ENCODE peak calls at places on chromosomes 3 and 15, in nine cellular contexts. One of them, this sample, is unnamed. For H3K4me1, the result is how much of the 10 kb centered on the place peaks cover.

GRCh38 chr15:101455291-101455916 is 34.1 kb downstream of the PCSK6 start:
- DNase-seq in MM.1S: no peak
- DNase-seq in hepatocyte: no peak
- DNase-seq in HCT116: no peak
- DNase-seq in OCI-LY7: no peak
- DNase-seq in neural progenitor cell: no peak
- DNase-seq in SK-N-SH: peak
- DNase-seq in PC-3: no peak
- DNase-seq in GM23338: no peak
- DNase-seq in this sample: peak

GRCh38 chr3:16067837-16068471 is 106.5 kb upstream of the GALNT15 start:
- DNase-seq in SK-N-SH: peak
- DNase-seq in MM.1S: no peak
- DNase-seq in PC-3: peak
- DNase-seq in OCI-LY7: no peak
- DNase-seq in GM23338: no peak
- DNase-seq in HCT116: no peak
- DNase-seq in hepatocyte: no peak
- DNase-seq in neural progenitor cell: no peak
- DNase-seq in this sample: peak

GRCh38 chr3:138850151-138850550 is 15.4 kb upstream of the PIK3CB start:
- DNase-seq in HCT116: no peak
- DNase-seq in hepatocyte: peak
- DNase-seq in PC-3: no peak
- DNase-seq in GM23338: no peak
- DNase-seq in OCI-LY7: no peak
- DNase-seq in SK-N-SH: no peak
- DNase-seq in neural progenitor cell: no peak
- DNase-seq in MM.1S: no peak
- DNase-seq in this sample: peak

GRCh38 chr3:128555098-128555825 is 62.3 kb upstream of the GATA2 start:
- DNase-seq in hepatocyte: no peak
- DNase-seq in PC-3: no peak
- DNase-seq in GM23338: peak
- DNase-seq in OCI-LY7: no peak
- DNase-seq in SK-N-SH: peak
- DNase-seq in neural progenitor cell: peak
- DNase-seq in HCT116: no peak
- DNase-seq in MM.1S: no peak
- DNase-seq in this sample: no peak

GRCh38 chr3:192887047-192887446 is 30.6 kb downstream of the MB21D2 start:
- DNase-seq in MM.1S: no peak
- DNase-seq in OCI-LY7: no peak
- DNase-seq in hepatocyte: peak
- DNase-seq in SK-N-SH: no peak
- DNase-seq in neural progenitor cell: no peak
- DNase-seq in GM23338: no peak
- DNase-seq in PC-3: peak
- DNase-seq in HCT116: peak
- DNase-seq in this sample: no peak

GRCh38 chr3:159884661-159885402 is 103.8 kb upstream of the IL12A start:
- DNase-seq in PC-3: peak
- DNase-seq in MM.1S: peak
- DNase-seq in GM23338: peak
- DNase-seq in neural progenitor cell: peak
- DNase-seq in HCT116: no peak
- DNase-seq in hepatocyte: peak
- DNase-seq in SK-N-SH: peak
- DNase-seq in OCI-LY7: peak
- DNase-seq in this sample: peak

GRCh38 chr3:108234387-108234957 is 12.2 kb upstream of the IFT57 start:
- DNase-seq in MM.1S: no peak
- DNase-seq in HCT116: no peak
- DNase-seq in PC-3: no peak
- DNase-seq in neural progenitor cell: no peak
- DNase-seq in OCI-LY7: no peak
- DNase-seq in SK-N-SH: peak
- DNase-seq in GM23338: no peak
- DNase-seq in hepatocyte: no peak
- DNase-seq in this sample: no peak

GRCh38 chr15:39605146-39605545 is 24.3 kb downstream of the THBS1 start:
- DNase-seq in hepatocyte: no peak
- DNase-seq in MM.1S: no peak
- DNase-seq in HCT116: no peak
- DNase-seq in PC-3: no peak
- DNase-seq in OCI-LY7: no peak
- DNase-seq in GM23338: no peak
- DNase-seq in neural progenitor cell: no peak
- DNase-seq in SK-N-SH: no peak
- DNase-seq in this sample: no peak

GRCh38 chr3:119292666-119293065 is 1.5 kb upstream of the ARHGAP31 start:
- DNase-seq in SK-N-SH: no peak
- DNase-seq in hepatocyte: no peak
- DNase-seq in GM23338: no peak
- DNase-seq in neural progenitor cell: no peak
- DNase-seq in HCT116: no peak
- DNase-seq in OCI-LY7: peak
- DNase-seq in MM.1S: peak
- DNase-seq in PC-3: no peak
- DNase-seq in this sample: no peak

GRCh38 chr15:41969851-41970431 is 2.4 kb downstream of the EHD4 start:
- DNase-seq in PC-3: peak
- DNase-seq in SK-N-SH: no peak
- DNase-seq in MM.1S: no peak
- DNase-seq in neural progenitor cell: no peak
- DNase-seq in OCI-LY7: peak
- DNase-seq in hepatocyte: no peak
- DNase-seq in GM23338: no peak
- DNase-seq in HCT116: no peak
- DNase-seq in this sample: no peak

GRCh38 chr3:120678984-120679383 is 3.1 kb downstream of the HGD start:
- DNase-seq in MM.1S: peak
- DNase-seq in neural progenitor cell: no peak
- DNase-seq in GM23338: no peak
- DNase-seq in OCI-LY7: peak
- DNase-seq in PC-3: no peak
- DNase-seq in SK-N-SH: no peak
- DNase-seq in HCT116: no peak
- DNase-seq in hepatocyte: no peak
- DNase-seq in this sample: peak

GRCh38 chr15:85137507-85138175 is 156.0 kb downstream of the PDE8A start:
- DNase-seq in GM23338: no peak
- DNase-seq in HCT116: no peak
- DNase-seq in OCI-LY7: no peak
- DNase-seq in neural progenitor cell: peak
- DNase-seq in MM.1S: no peak
- DNase-seq in hepatocyte: no peak
- DNase-seq in PC-3: no peak
- DNase-seq in SK-N-SH: no peak
- DNase-seq in this sample: no peak

GRCh38 chr3:173711619-173712018 is 314.1 kb downstream of the NLGN1 start:
- DNase-seq in OCI-LY7: no peak
- DNase-seq in hepatocyte: peak
- DNase-seq in SK-N-SH: no peak
- DNase-seq in MM.1S: no peak
- DNase-seq in GM23338: no peak
- DNase-seq in HCT116: peak
- DNase-seq in neural progenitor cell: no peak
- DNase-seq in PC-3: peak
- DNase-seq in this sample: no peak

GRCh38 chr3:186614597-186615483 is 2.0 kb downstream of the AHSG start:
- DNase-seq in OCI-LY7: peak
- DNase-seq in GM23338: peak
- DNase-seq in neural progenitor cell: peak
- DNase-seq in HCT116: peak
- DNase-seq in hepatocyte: peak
- DNase-seq in PC-3: peak
- DNase-seq in SK-N-SH: peak
- DNase-seq in MM.1S: peak
- DNase-seq in this sample: peak

GRCh38 chr3:110654820-110655522 is 416.6 kb upstream of the NECTIN3 start:
- DNase-seq in GM23338: no peak
- DNase-seq in neural progenitor cell: no peak
- DNase-seq in SK-N-SH: no peak
- DNase-seq in OCI-LY7: no peak
- DNase-seq in hepatocyte: peak
- DNase-seq in HCT116: no peak
- DNase-seq in MM.1S: no peak
- DNase-seq in PC-3: no peak
- DNase-seq in this sample: no peak

GRCh38 chr15:69311319-69311721 is 12.6 kb downstream of the PAQR5 start:
- DNase-seq in neural progenitor cell: no peak
- DNase-seq in HCT116: no peak
- DNase-seq in PC-3: peak
- DNase-seq in MM.1S: no peak
- DNase-seq in SK-N-SH: no peak
- DNase-seq in OCI-LY7: no peak
- DNase-seq in GM23338: no peak
- DNase-seq in hepatocyte: no peak
- DNase-seq in this sample: peak

GRCh38 chr15:42385206-42385979 is 26.1 kb downstream of the CAPN3 start:
- DNase-seq in OCI-LY7: peak
- DNase-seq in neural progenitor cell: peak
- DNase-seq in MM.1S: peak
- DNase-seq in hepatocyte: peak
- DNase-seq in SK-N-SH: peak
- DNase-seq in PC-3: peak
- DNase-seq in GM23338: peak
- DNase-seq in HCT116: peak
- DNase-seq in this sample: peak

GRCh38 chr3:113104746-113105479 is 106.4 kb upstream of the BOC start:
- DNase-seq in neural progenitor cell: peak
- DNase-seq in HCT116: no peak
- DNase-seq in GM23338: peak
- DNase-seq in PC-3: no peak
- DNase-seq in hepatocyte: no peak
- DNase-seq in SK-N-SH: no peak
- DNase-seq in OCI-LY7: no peak
- DNase-seq in MM.1S: no peak
- DNase-seq in this sample: no peak

GRCh38 chr15:58830556-58830955 is 59.5 kb downstream of the MINDY2 start:
- DNase-seq in GM23338: no peak
- DNase-seq in neural progenitor cell: no peak
- DNase-seq in OCI-LY7: no peak
- DNase-seq in HCT116: no peak
- DNase-seq in PC-3: no peak
- DNase-seq in SK-N-SH: no peak
- DNase-seq in hepatocyte: no peak
- DNase-seq in MM.1S: no peak
- DNase-seq in this sample: no peak

GRCh38 chr3:171454026-171454425 is 6.2 kb downstream of the TNIK start:
- DNase-seq in MM.1S: no peak
- DNase-seq in OCI-LY7: no peak
- DNase-seq in neural progenitor cell: no peak
- DNase-seq in GM23338: no peak
- DNase-seq in SK-N-SH: peak
- DNase-seq in PC-3: no peak
- DNase-seq in HCT116: no peak
- DNase-seq in hepatocyte: no peak
- DNase-seq in this sample: no peak

GRCh38 chr3:5071061-5071460 is 51.0 kb upstream of the ARL8B start:
- DNase-seq in GM23338: no peak
- DNase-seq in OCI-LY7: no peak
- DNase-seq in PC-3: no peak
- DNase-seq in SK-N-SH: no peak
- DNase-seq in MM.1S: no peak
- DNase-seq in hepatocyte: peak
- DNase-seq in neural progenitor cell: no peak
- DNase-seq in HCT116: no peak
- DNase-seq in this sample: peak

GRCh38 chr3:44870375-44871061 is 3.9 kb upstream of the TGM4 start:
- DNase-seq in HCT116: no peak
- DNase-seq in neural progenitor cell: no peak
- DNase-seq in hepatocyte: no peak
- DNase-seq in OCI-LY7: no peak
- DNase-seq in GM23338: no peak
- DNase-seq in MM.1S: no peak
- DNase-seq in SK-N-SH: no peak
- DNase-seq in PC-3: peak
- DNase-seq in this sample: no peak

GRCh38 chr15:61871926-61872522 is 188.2 kb downstream of the VPS13C start:
- DNase-seq in SK-N-SH: peak
- DNase-seq in hepatocyte: peak
- DNase-seq in PC-3: peak
- DNase-seq in GM23338: peak
- DNase-seq in MM.1S: peak
- DNase-seq in neural progenitor cell: peak
- DNase-seq in HCT116: peak
- DNase-seq in OCI-LY7: peak
- DNase-seq in this sample: peak
- TF ChIP-seq EZH2phosphoT487 in SK-N-SH: no peak
- TF ChIP-seq EZH2phosphoT487 in hepatocyte: no peak
- TF ChIP-seq EZH2phosphoT487 in PC-3: no peak
- TF ChIP-seq EZH2phosphoT487 in GM23338: no peak
- TF ChIP-seq EZH2phosphoT487 in MM.1S: no peak
- TF ChIP-seq EZH2phosphoT487 in neural progenitor cell: no peak
- TF ChIP-seq EZH2phosphoT487 in HCT116: no peak
- TF ChIP-seq EZH2phosphoT487 in OCI-LY7: no peak
- TF ChIP-seq EZH2phosphoT487 in this sample: no peak

GRCh38 chr3:30933478-30934207 is 39.2 kb upstream of the GADL1 start:
- DNase-seq in OCI-LY7: no peak
- DNase-seq in neural progenitor cell: no peak
- DNase-seq in HCT116: no peak
- DNase-seq in SK-N-SH: no peak
- DNase-seq in GM23338: no peak
- DNase-seq in MM.1S: peak
- DNase-seq in PC-3: no peak
- DNase-seq in hepatocyte: no peak
- DNase-seq in this sample: no peak
- H3K4me2 ChIP-seq in OCI-LY7: peak
- H3K4me2 ChIP-seq in neural progenitor cell: no peak
- H3K4me2 ChIP-seq in HCT116: no peak
- H3K4me2 ChIP-seq in SK-N-SH: no peak
- H3K4me2 ChIP-seq in GM23338: no peak
- H3K4me2 ChIP-seq in MM.1S: peak
- H3K4me2 ChIP-seq in PC-3: peak
- H3K4me2 ChIP-seq in hepatocyte: peak
- H3K4me2 ChIP-seq in this sample: peak

GRCh38 chr3:13553686-13554085 is 4.8 kb downstream of the FBLN2 start:
- DNase-seq in OCI-LY7: peak
- DNase-seq in GM23338: no peak
- DNase-seq in SK-N-SH: no peak
- DNase-seq in PC-3: no peak
- DNase-seq in MM.1S: no peak
- DNase-seq in neural progenitor cell: no peak
- DNase-seq in hepatocyte: no peak
- DNase-seq in HCT116: no peak
- DNase-seq in this sample: no peak
- H3K4me1 ChIP-seq in OCI-LY7: under half
- H3K4me1 ChIP-seq in GM23338: under half
- H3K4me1 ChIP-seq in SK-N-SH: under half
- H3K4me1 ChIP-seq in PC-3: under half
- H3K4me1 ChIP-seq in MM.1S: under half
- H3K4me1 ChIP-seq in neural progenitor cell: under half
- H3K4me1 ChIP-seq in hepatocyte: under half
- H3K4me1 ChIP-seq in HCT116: under half
- H3K4me1 ChIP-seq in this sample: under half

DNA sequence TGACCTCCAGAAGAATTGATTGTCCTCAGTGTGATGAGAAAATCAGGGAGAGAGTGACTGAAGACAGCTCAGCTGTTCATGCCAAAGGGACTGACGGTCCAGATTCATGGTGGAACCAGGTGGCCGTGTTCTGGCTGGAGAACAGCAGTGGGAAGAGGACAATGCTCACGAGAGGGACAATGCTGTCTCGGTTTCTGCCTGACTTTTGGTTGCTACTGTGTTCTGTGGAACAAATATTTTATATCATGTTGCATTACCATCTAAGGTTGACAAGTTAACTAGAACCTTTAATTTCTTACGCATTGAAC is 58.0 kb upstream of the ULK4 start:
- DNase-seq in neural progenitor cell: no peak
- DNase-seq in MM.1S: no peak
- DNase-seq in PC-3: no peak
- DNase-seq in HCT116: no peak
- DNase-seq in hepatocyte: no peak
- DNase-seq in OCI-LY7: no peak
- DNase-seq in SK-N-SH: no peak
- DNase-seq in GM23338: no peak
- DNase-seq in this sample: no peak
- TF ChIP-seq EZH2phosphoT487 in neural progenitor cell: no peak
- TF ChIP-seq EZH2phosphoT487 in MM.1S: no peak
- TF ChIP-seq EZH2phosphoT487 in PC-3: no peak
- TF ChIP-seq EZH2phosphoT487 in HCT116: no peak
- TF ChIP-seq EZH2phosphoT487 in hepatocyte: no peak
- TF ChIP-seq EZH2phosphoT487 in OCI-LY7: no peak
- TF ChIP-seq EZH2phosphoT487 in SK-N-SH: no peak
- TF ChIP-seq EZH2phosphoT487 in GM23338: no peak
- TF ChIP-seq EZH2phosphoT487 in this sample: no peak